ENCODE peak calls at places on chromosome 3, in ten cellular contexts. I, D, N, M, Q, A, V, X, U and P are unnamed samples.

GRCh38 chr3:141063831-141064230 is 12.7 kb downstream of the SPSB4 start:
- DNase-seq in I (no peak), D (no peak), N (no peak), M (no peak), Q (no peak), A (no peak), V (peak; percentile 29), X (no peak), U (no peak), P (no peak)

GRCh38 chr3:51340989-51341636 is 44.0 kb upstream of the MANF start:
- DNase-seq in I (peak; percentile 39), D (peak; percentile 20), N (peak; percentile 41), M (peak; percentile 50), Q (no peak), A (no peak), V (no peak), X (peak; percentile 38), U (no peak), P (peak; percentile 35)

GRCh38 chr3:140911822-140912221 is 29.8 kb upstream of the SLC25A36 start:
- DNase-seq in I (no peak), D (no peak), N (no peak), M (no peak), Q (no peak), A (no peak), V (no peak), X (no peak), U (no peak), P (no peak)

GRCh38 chr3:116614795-116615362 is 94.7 kb upstream of the TUSC7 start:
- DNase-seq in I (peak; percentile 14), D (no peak), N (peak; percentile 0), M (peak; percentile 1), Q (no peak), A (no peak), V (no peak), X (no peak), U (no peak), P (no peak)

GRCh38 chr3:108388136-108389132 is 92.1 kb downstream of the HHLA2 start:
- DNase-seq in I (peak; percentile 83), D (no peak), N (no peak), M (no peak), Q (no peak), A (no peak), V (no peak), X (no peak), U (no peak), P (no peak)

GRCh38 chr3:10357592-10358308 is 36.8 kb upstream of the SEC13 start:
- DNase-seq in I (peak; percentile 83), D (peak; percentile 90), N (peak; percentile 89), M (peak; percentile 95), Q (peak; percentile 59), A (no peak), V (no peak), X (peak; percentile 50), U (no peak), P (no peak)

GRCh38 chr3:151816091-151816604 is 2.2 kb downstream of the AADAC start:
- DNase-seq in I (peak; percentile 65), D (peak; percentile 83), N (peak; percentile 89), M (peak; percentile 76), Q (peak; percentile 50), A (no peak), V (no peak), X (no peak), U (no peak), P (no peak)

GRCh38 chr3:162738778-162739177 is 1242.2 kb downstream of the OTOL1 start:
- DNase-seq in I (peak; percentile 7), D (no peak), N (no peak), M (no peak), Q (no peak), A (no peak), V (no peak), X (no peak), U (no peak), P (no peak)

GRCh38 chr3:9669720-9670432 is 20.6 kb downstream of the MTMR14 start:
- DNase-seq in I (peak; percentile 62), D (peak; percentile 11), N (peak; percentile 8), M (peak; percentile 76), Q (peak; percentile 20), A (no peak), V (no peak), X (peak; percentile 67), U (no peak), P (no peak)

GRCh38 chr3:4006288-4006687 is 207.1 kb downstream of the LRRN1 start:
- DNase-seq in I (peak; percentile 34), D (no peak), N (no peak), M (no peak), Q (no peak), A (no peak), V (no peak), X (no peak), U (no peak), P (no peak)

GRCh38 chr3:45048244-45048643 is 22.1 kb downstream of the CLEC3B start:
- DNase-seq in I (no peak), D (peak; percentile 47), N (no peak), M (peak; percentile 56), Q (no peak), A (no peak), V (no peak), X (no peak), U (no peak), P (no peak)